ENCODE peak calls at places on chromosomes 2 and 18, in seven cellular contexts. One of them, this sample, is unnamed.

GRCh38 chr2:55133467-55134315 is 83.4 kb upstream of the RTN4 start:
- DNase-seq in OCI-LY7: no peak
- DNase-seq in LNCaP clone FGC: no peak
- DNase-seq in body of pancreas: peak; percentile 11
- DNase-seq in naive thymus-derived CD4-positive, alpha-beta T cell: peak; percentile 42
- DNase-seq in DND-41: peak; percentile 30
- DNase-seq in uterus: peak; percentile 52
- DNase-seq in this sample: peak; percentile 79

GRCh38 chr2:128520787-128521186 is 202.1 kb upstream of the HS6ST1 start:
- DNase-seq in body of pancreas: no peak
- DNase-seq in LNCaP clone FGC: no peak
- DNase-seq in DND-41: no peak
- DNase-seq in naive thymus-derived CD4-positive, alpha-beta T cell: no peak
- DNase-seq in OCI-LY7: no peak
- DNase-seq in uterus: no peak
- DNase-seq in this sample: peak; percentile 52

GRCh38 chr2:163401481-163401880 is 334.3 kb downstream of the FIGN start:
- DNase-seq in naive thymus-derived CD4-positive, alpha-beta T cell: no peak
- DNase-seq in body of pancreas: peak; percentile 9
- DNase-seq in OCI-LY7: no peak
- DNase-seq in uterus: no peak
- DNase-seq in DND-41: no peak
- DNase-seq in LNCaP clone FGC: no peak
- DNase-seq in this sample: no peak

GRCh38 chr2:39686470-39686869 is 20.8 kb downstream of the TMEM178A start:
- DNase-seq in naive thymus-derived CD4-positive, alpha-beta T cell: no peak
- DNase-seq in uterus: no peak
- DNase-seq in LNCaP clone FGC: no peak
- DNase-seq in OCI-LY7: no peak
- DNase-seq in body of pancreas: no peak
- DNase-seq in DND-41: no peak
- DNase-seq in this sample: no peak

GRCh38 chr2:109604597-109604996 is 9.2 kb downstream of the SEPTIN10 start:
- DNase-seq in naive thymus-derived CD4-positive, alpha-beta T cell: no peak
- DNase-seq in DND-41: no peak
- DNase-seq in OCI-LY7: no peak
- DNase-seq in body of pancreas: no peak
- DNase-seq in uterus: no peak
- DNase-seq in LNCaP clone FGC: no peak
- DNase-seq in this sample: no peak

GRCh38 chr2:144084114-144084661 is 435.7 kb downstream of the ZEB2 start:
- DNase-seq in LNCaP clone FGC: no peak
- DNase-seq in uterus: no peak
- DNase-seq in OCI-LY7: no peak
- DNase-seq in body of pancreas: no peak
- DNase-seq in DND-41: no peak
- DNase-seq in naive thymus-derived CD4-positive, alpha-beta T cell: no peak
- DNase-seq in this sample: no peak

GRCh38 chr2:215401896-215402379 is 33.9 kb downstream of the FN1 start:
- DNase-seq in OCI-LY7: no peak
- DNase-seq in body of pancreas: no peak
- DNase-seq in naive thymus-derived CD4-positive, alpha-beta T cell: no peak
- DNase-seq in LNCaP clone FGC: no peak
- DNase-seq in DND-41: peak; percentile 34
- DNase-seq in uterus: no peak
- DNase-seq in this sample: no peak

GRCh38 chr2:72722492-72723090 is 103.2 kb downstream of the EXOC6B start:
- DNase-seq in DND-41: no peak
- DNase-seq in LNCaP clone FGC: no peak
- DNase-seq in naive thymus-derived CD4-positive, alpha-beta T cell: no peak
- DNase-seq in body of pancreas: no peak
- DNase-seq in uterus: no peak
- DNase-seq in OCI-LY7: no peak
- DNase-seq in this sample: no peak

GRCh38 chr2:84631047-84631446 is 114.7 kb downstream of the DNAH6 start:
- DNase-seq in LNCaP clone FGC: peak; percentile 23
- DNase-seq in uterus: no peak
- DNase-seq in body of pancreas: no peak
- DNase-seq in OCI-LY7: peak; percentile 9
- DNase-seq in DND-41: no peak
- DNase-seq in naive thymus-derived CD4-positive, alpha-beta T cell: peak; percentile 51
- DNase-seq in this sample: peak; percentile 10

GRCh38 chr2:55365303-55365702 is 54.4 kb downstream of the CCDC88A start:
- DNase-seq in DND-41: no peak
- DNase-seq in naive thymus-derived CD4-positive, alpha-beta T cell: no peak
- DNase-seq in OCI-LY7: peak; percentile 54
- DNase-seq in LNCaP clone FGC: no peak
- DNase-seq in uterus: no peak
- DNase-seq in body of pancreas: no peak
- DNase-seq in this sample: no peak

GRCh38 chr2:8633186-8633734 is 48.6 kb upstream of the ID2 start:
- DNase-seq in LNCaP clone FGC: no peak
- DNase-seq in uterus: no peak
- DNase-seq in naive thymus-derived CD4-positive, alpha-beta T cell: no peak
- DNase-seq in DND-41: no peak
- DNase-seq in OCI-LY7: no peak
- DNase-seq in body of pancreas: no peak
- DNase-seq in this sample: no peak
- H3K4me3 ChIP-seq in LNCaP clone FGC: no peak overlapping the region
- H3K4me3 ChIP-seq in uterus: no peak overlapping the region
- H3K4me3 ChIP-seq in naive thymus-derived CD4-positive, alpha-beta T cell: no peak overlapping the region
- H3K4me3 ChIP-seq in DND-41: no peak overlapping the region
- H3K4me3 ChIP-seq in OCI-LY7: no peak overlapping the region
- H3K4me3 ChIP-seq in body of pancreas: no peak overlapping the region
- H3K4me3 ChIP-seq in this sample: no peak overlapping the region

GRCh38 chr2:150472122-150472899 is 15.2 kb downstream of the RND3 start:
- DNase-seq in DND-41: peak; percentile 17
- DNase-seq in LNCaP clone FGC: no peak
- DNase-seq in naive thymus-derived CD4-positive, alpha-beta T cell: no peak
- DNase-seq in OCI-LY7: no peak
- DNase-seq in uterus: peak; percentile 35
- DNase-seq in body of pancreas: peak; percentile 19
- DNase-seq in this sample: no peak
- H3K4me3 ChIP-seq in DND-41: no peak overlapping the region
- H3K4me3 ChIP-seq in LNCaP clone FGC: no peak overlapping the region
- H3K4me3 ChIP-seq in naive thymus-derived CD4-positive, alpha-beta T cell: no peak overlapping the region
- H3K4me3 ChIP-seq in OCI-LY7: no peak overlapping the region
- H3K4me3 ChIP-seq in uterus: no peak overlapping the region
- H3K4me3 ChIP-seq in body of pancreas: no peak overlapping the region
- H3K4me3 ChIP-seq in this sample: no peak overlapping the region

GRCh38 chr2:47083485-47083884 is 71.6 kb downstream of the STPG4 start:
- DNase-seq in OCI-LY7: no peak
- DNase-seq in DND-41: no peak
- DNase-seq in body of pancreas: no peak
- DNase-seq in uterus: no peak
- DNase-seq in naive thymus-derived CD4-positive, alpha-beta T cell: no peak
- DNase-seq in LNCaP clone FGC: no peak
- DNase-seq in this sample: no peak
- H3K4me3 ChIP-seq in OCI-LY7: no peak overlapping the region
- H3K4me3 ChIP-seq in DND-41: no peak overlapping the region
- H3K4me3 ChIP-seq in body of pancreas: no peak overlapping the region
- H3K4me3 ChIP-seq in uterus: no peak overlapping the region
- H3K4me3 ChIP-seq in naive thymus-derived CD4-positive, alpha-beta T cell: no peak overlapping the region
- H3K4me3 ChIP-seq in LNCaP clone FGC: no peak overlapping the region
- H3K4me3 ChIP-seq in this sample: no peak overlapping the region

DNA sequence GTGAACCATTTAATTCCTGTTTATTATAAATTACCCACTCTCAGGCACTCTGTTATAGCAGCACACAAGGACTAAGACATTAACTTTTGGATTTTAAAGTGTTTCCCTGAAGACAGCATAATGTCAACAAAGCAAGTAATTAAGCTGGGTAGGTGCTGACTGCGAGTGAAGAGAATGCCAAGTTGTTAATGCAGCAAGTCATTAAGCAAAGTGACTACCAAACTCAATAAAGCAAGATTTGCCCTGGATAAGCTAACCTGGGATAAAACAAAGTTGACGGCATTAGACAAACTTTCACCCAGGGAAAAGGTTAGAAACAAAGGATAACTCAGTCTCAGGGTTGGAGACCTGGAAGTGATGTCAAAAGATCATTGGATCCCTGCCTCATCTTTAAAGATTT is 28.4 kb upstream of the NABP1 start:
- DNase-seq in naive thymus-derived CD4-positive, alpha-beta T cell: no peak
- DNase-seq in LNCaP clone FGC: no peak
- DNase-seq in OCI-LY7: no peak
- DNase-seq in body of pancreas: no peak
- DNase-seq in uterus: no peak
- DNase-seq in DND-41: no peak
- DNase-seq in this sample: no peak
- H3K4me3 ChIP-seq in naive thymus-derived CD4-positive, alpha-beta T cell: no peak overlapping the region
- H3K4me3 ChIP-seq in LNCaP clone FGC: no peak overlapping the region
- H3K4me3 ChIP-seq in OCI-LY7: no peak overlapping the region
- H3K4me3 ChIP-seq in body of pancreas: no peak overlapping the region
- H3K4me3 ChIP-seq in uterus: no peak overlapping the region
- H3K4me3 ChIP-seq in DND-41: no peak overlapping the region
- H3K4me3 ChIP-seq in this sample: no peak overlapping the region

GRCh38 chr2:70123829-70124117 is 36.5 kb downstream of the PCBP1 start:
- DNase-seq in OCI-LY7: no peak
- DNase-seq in body of pancreas: no peak
- DNase-seq in DND-41: no peak
- DNase-seq in LNCaP clone FGC: no peak
- DNase-seq in naive thymus-derived CD4-positive, alpha-beta T cell: no peak
- DNase-seq in uterus: no peak
- DNase-seq in this sample: no peak
- H3K4me3 ChIP-seq in OCI-LY7: peak overlapping the region; percentile 63
- H3K4me3 ChIP-seq in body of pancreas: peak overlapping the region; percentile 34
- H3K4me3 ChIP-seq in DND-41: peak overlapping the region; percentile 58
- H3K4me3 ChIP-seq in LNCaP clone FGC: no peak overlapping the region
- H3K4me3 ChIP-seq in naive thymus-derived CD4-positive, alpha-beta T cell: peak overlapping the region; percentile 92
- H3K4me3 ChIP-seq in uterus: peak overlapping the region; percentile 69
- H3K4me3 ChIP-seq in this sample: peak overlapping the region; percentile 80

DNA sequence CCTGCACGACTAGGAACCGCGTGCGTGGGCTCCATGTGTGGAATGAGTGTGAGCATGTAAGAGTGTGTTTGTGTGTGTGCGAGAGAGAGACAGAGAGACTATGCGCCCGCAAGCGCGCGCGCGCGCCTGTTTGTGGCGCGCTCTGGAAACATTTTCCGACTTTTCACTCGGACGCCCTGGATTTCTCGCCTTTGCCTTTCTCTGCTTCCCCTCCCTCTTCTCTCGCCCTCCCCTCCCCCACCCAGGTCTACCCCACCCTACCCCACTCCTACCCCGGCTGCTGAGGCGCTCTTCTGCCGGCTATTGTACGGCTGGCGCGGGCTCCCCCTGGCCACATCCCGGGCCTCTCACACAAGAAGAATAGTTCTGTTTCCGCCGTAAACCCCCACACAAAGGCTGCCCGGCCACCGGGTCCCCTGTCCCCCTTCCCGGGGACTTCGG is 7.0 kb upstream of the SIX3 start:
- DNase-seq in OCI-LY7: no peak
- DNase-seq in LNCaP clone FGC: no peak
- DNase-seq in body of pancreas: no peak
- DNase-seq in uterus: no peak
- DNase-seq in DND-41: no peak
- DNase-seq in naive thymus-derived CD4-positive, alpha-beta T cell: no peak
- DNase-seq in this sample: no peak
- H3K4me3 ChIP-seq in OCI-LY7: no peak overlapping the region
- H3K4me3 ChIP-seq in LNCaP clone FGC: no peak overlapping the region
- H3K4me3 ChIP-seq in body of pancreas: no peak overlapping the region
- H3K4me3 ChIP-seq in uterus: no peak overlapping the region
- H3K4me3 ChIP-seq in DND-41: no peak overlapping the region
- H3K4me3 ChIP-seq in naive thymus-derived CD4-positive, alpha-beta T cell: no peak overlapping the region
- H3K4me3 ChIP-seq in this sample: no peak overlapping the region

GRCh38 chr18:53702480-53702879 is 522.0 kb downstream of the MBD2 start:
- DNase-seq in LNCaP clone FGC: no peak
- DNase-seq in naive thymus-derived CD4-positive, alpha-beta T cell: no peak
- DNase-seq in uterus: no peak
- DNase-seq in body of pancreas: no peak
- DNase-seq in DND-41: no peak
- DNase-seq in OCI-LY7: no peak
- DNase-seq in this sample: no peak
- H3K4me3 ChIP-seq in LNCaP clone FGC: no peak overlapping the region
- H3K4me3 ChIP-seq in naive thymus-derived CD4-positive, alpha-beta T cell: no peak overlapping the region
- H3K4me3 ChIP-seq in uterus: no peak overlapping the region
- H3K4me3 ChIP-seq in body of pancreas: no peak overlapping the region
- H3K4me3 ChIP-seq in DND-41: no peak overlapping the region
- H3K4me3 ChIP-seq in OCI-LY7: no peak overlapping the region
- H3K4me3 ChIP-seq in this sample: no peak overlapping the region

GRCh38 chr2:231667096-231667427 is 41.3 kb upstream of the PTMA start:
- DNase-seq in DND-41: no peak
- DNase-seq in uterus: no peak
- DNase-seq in body of pancreas: no peak
- DNase-seq in OCI-LY7: no peak
- DNase-seq in LNCaP clone FGC: no peak
- DNase-seq in naive thymus-derived CD4-positive, alpha-beta T cell: no peak
- DNase-seq in this sample: no peak
- H3K4me3 ChIP-seq in DND-41: no peak overlapping the region
- H3K4me3 ChIP-seq in uterus: peak overlapping the region; percentile 52
- H3K4me3 ChIP-seq in body of pancreas: peak overlapping the region; percentile 62
- H3K4me3 ChIP-seq in OCI-LY7: peak overlapping the region; percentile 48
- H3K4me3 ChIP-seq in LNCaP clone FGC: no peak overlapping the region
- H3K4me3 ChIP-seq in naive thymus-derived CD4-positive, alpha-beta T cell: no peak overlapping the region
- H3K4me3 ChIP-seq in this sample: no peak overlapping the region

GRCh38 chr2:241035142-241035817 is 36.9 kb downstream of the SNED1 start:
- DNase-seq in naive thymus-derived CD4-positive, alpha-beta T cell: peak; percentile 58
- DNase-seq in uterus: no peak
- DNase-seq in OCI-LY7: no peak
- DNase-seq in body of pancreas: no peak
- DNase-seq in DND-41: no peak
- DNase-seq in LNCaP clone FGC: no peak
- DNase-seq in this sample: no peak
- H3K4me3 ChIP-seq in naive thymus-derived CD4-positive, alpha-beta T cell: no peak overlapping the region
- H3K4me3 ChIP-seq in uterus: no peak overlapping the region
- H3K4me3 ChIP-seq in OCI-LY7: no peak overlapping the region
- H3K4me3 ChIP-seq in body of pancreas: no peak overlapping the region
- H3K4me3 ChIP-seq in DND-41: no peak overlapping the region
- H3K4me3 ChIP-seq in LNCaP clone FGC: no peak overlapping the region
- H3K4me3 ChIP-seq in this sample: no peak overlapping the region

DNA sequence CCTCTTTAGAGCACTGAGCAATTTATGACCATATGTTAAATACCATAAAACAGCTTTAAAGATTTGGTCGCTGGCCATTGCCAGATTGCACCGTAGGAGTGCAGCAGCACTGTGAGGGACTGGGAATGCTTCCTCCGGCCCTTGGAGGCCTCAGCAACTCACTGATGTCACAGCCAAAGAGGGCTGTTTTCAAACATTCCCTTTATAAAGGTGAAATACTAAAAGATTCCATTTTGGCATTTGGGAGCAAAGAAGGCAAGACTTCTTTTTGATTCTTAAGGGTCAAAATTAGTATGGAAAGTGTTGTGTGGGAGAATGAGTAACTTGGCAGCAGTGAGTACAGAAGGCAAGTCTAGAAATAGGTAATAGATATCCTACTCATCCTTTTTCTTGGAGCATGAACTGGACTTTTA is 63.7 kb downstream of the BABAM2 start:
- DNase-seq in LNCaP clone FGC: no peak
- DNase-seq in body of pancreas: no peak
- DNase-seq in DND-41: no peak
- DNase-seq in OCI-LY7: no peak
- DNase-seq in naive thymus-derived CD4-positive, alpha-beta T cell: no peak
- DNase-seq in uterus: no peak
- DNase-seq in this sample: no peak
- H3K4me3 ChIP-seq in LNCaP clone FGC: no peak overlapping the region
- H3K4me3 ChIP-seq in body of pancreas: no peak overlapping the region
- H3K4me3 ChIP-seq in DND-41: no peak overlapping the region
- H3K4me3 ChIP-seq in OCI-LY7: no peak overlapping the region
- H3K4me3 ChIP-seq in naive thymus-derived CD4-positive, alpha-beta T cell: no peak overlapping the region
- H3K4me3 ChIP-seq in uterus: no peak overlapping the region
- H3K4me3 ChIP-seq in this sample: no peak overlapping the region

This sample was measured in Jurkat, Clone E6-1.